ENCODE peak calls at places on chromosomes 6 and 20, in seven cellular contexts. One of them, this sample, is unnamed.

GRCh38 chr6:145813285-145814034 is 1.1 kb downstream of the FBXO30 start:
- DNase-seq in mesenchymal stem cell: peak; percentile 69
- DNase-seq in H9: no peak
- DNase-seq in H1: no peak
- DNase-seq in mesendoderm: peak; percentile 37
- DNase-seq in IMR-90: peak; percentile 84
- DNase-seq in trophoblast cell: peak; percentile 16
- DNase-seq in this sample: no peak

GRCh38 chr6:160393966-160394653 is 45.9 kb downstream of the SLC22A3 start:
- DNase-seq in mesenchymal stem cell: no peak
- DNase-seq in H9: peak; percentile 44
- DNase-seq in H1: no peak
- DNase-seq in mesendoderm: peak; percentile 91
- DNase-seq in IMR-90: no peak
- DNase-seq in trophoblast cell: no peak
- DNase-seq in this sample: no peak

GRCh38 chr20:59153355-59153681 is 10.3 kb upstream of the ZNF831 start:
- DNase-seq in mesenchymal stem cell: no peak
- DNase-seq in H9: no peak
- DNase-seq in H1: no peak
- DNase-seq in mesendoderm: no peak
- DNase-seq in IMR-90: no peak
- DNase-seq in trophoblast cell: no peak
- DNase-seq in this sample: no peak

GRCh38 chr20:9025643-9026042 is 43.2 kb upstream of the PLCB4 start:
- DNase-seq in mesenchymal stem cell: peak; percentile 59
- DNase-seq in H9: no peak
- DNase-seq in H1: no peak
- DNase-seq in mesendoderm: no peak
- DNase-seq in IMR-90: peak; percentile 88
- DNase-seq in trophoblast cell: no peak
- DNase-seq in this sample: no peak

GRCh38 chr6:20211941-20212391 is 303 bp downstream of the MBOAT1 start:
- DNase-seq in mesenchymal stem cell: peak; percentile 72
- DNase-seq in H9: peak; percentile 62
- DNase-seq in H1: no peak
- DNase-seq in mesendoderm: peak; percentile 71
- DNase-seq in IMR-90: no peak
- DNase-seq in trophoblast cell: peak; percentile 51
- DNase-seq in this sample: no peak

GRCh38 chr6:46586896-46587295 is 65.7 kb downstream of the CYP39A1 start:
- DNase-seq in mesenchymal stem cell: no peak
- DNase-seq in H9: no peak
- DNase-seq in H1: no peak
- DNase-seq in mesendoderm: no peak
- DNase-seq in IMR-90: no peak
- DNase-seq in trophoblast cell: no peak
- DNase-seq in this sample: no peak

GRCh38 chr20:33926425-33926824 is 67.3 kb upstream of the RALY start:
- DNase-seq in mesenchymal stem cell: no peak
- DNase-seq in H9: no peak
- DNase-seq in H1: no peak
- DNase-seq in mesendoderm: peak; percentile 23
- DNase-seq in IMR-90: peak; percentile 6
- DNase-seq in trophoblast cell: no peak
- DNase-seq in this sample: no peak

GRCh38 chr20:8132632-8133587 is 844 bp downstream of the PLCB1 start:
- DNase-seq in mesenchymal stem cell: peak; percentile 39
- DNase-seq in H9: peak; percentile 42
- DNase-seq in H1: no peak
- DNase-seq in mesendoderm: no peak
- DNase-seq in IMR-90: no peak
- DNase-seq in trophoblast cell: peak; percentile 8
- DNase-seq in this sample: peak; percentile 37

GRCh38 chr6:45438849-45439406 is 61.2 kb upstream of the SUPT3H start:
- DNase-seq in mesenchymal stem cell: peak; percentile 42
- DNase-seq in H9: no peak
- DNase-seq in H1: no peak
- DNase-seq in mesendoderm: no peak
- DNase-seq in IMR-90: peak; percentile 93
- DNase-seq in trophoblast cell: no peak
- DNase-seq in this sample: no peak

GRCh38 chr6:124958759-124959354 is 3.4 kb upstream of the RNF217 start:
- DNase-seq in mesenchymal stem cell: peak; percentile 74
- DNase-seq in H9: no peak
- DNase-seq in H1: no peak
- DNase-seq in mesendoderm: no peak
- DNase-seq in IMR-90: peak; percentile 52
- DNase-seq in trophoblast cell: no peak
- DNase-seq in this sample: no peak

GRCh38 chr6:42958125-42958524 is 2.4 kb upstream of the GNMT start:
- DNase-seq in mesenchymal stem cell: no peak
- DNase-seq in H9: no peak
- DNase-seq in H1: no peak
- DNase-seq in mesendoderm: no peak
- DNase-seq in IMR-90: no peak
- DNase-seq in trophoblast cell: no peak
- DNase-seq in this sample: no peak

GRCh38 chr20:59205044-59205443 is 41.4 kb downstream of the ZNF831 start:
- DNase-seq in mesenchymal stem cell: no peak
- DNase-seq in H9: no peak
- DNase-seq in H1: no peak
- DNase-seq in mesendoderm: peak; percentile 13
- DNase-seq in IMR-90: no peak
- DNase-seq in trophoblast cell: no peak
- DNase-seq in this sample: no peak

GRCh38 chr6:38846844-38847243 is 131.7 kb downstream of the DNAH8 start:
- DNase-seq in mesenchymal stem cell: peak; percentile 2
- DNase-seq in H9: no peak
- DNase-seq in H1: no peak
- DNase-seq in mesendoderm: no peak
- DNase-seq in IMR-90: peak; percentile 10
- DNase-seq in trophoblast cell: no peak
- DNase-seq in this sample: no peak

GRCh38 chr6:68709091-68709490 is 74.0 kb downstream of the ADGRB3 start:
- DNase-seq in mesenchymal stem cell: no peak
- DNase-seq in H9: no peak
- DNase-seq in H1: no peak
- DNase-seq in mesendoderm: no peak
- DNase-seq in IMR-90: no peak
- DNase-seq in trophoblast cell: no peak
- DNase-seq in this sample: no peak

GRCh38 chr6:149336529-149336928 is 19.0 kb downstream of the TAB2 start:
- DNase-seq in mesenchymal stem cell: no peak
- DNase-seq in H9: no peak
- DNase-seq in H1: no peak
- DNase-seq in mesendoderm: no peak
- DNase-seq in IMR-90: no peak
- DNase-seq in trophoblast cell: peak; percentile 30
- DNase-seq in this sample: no peak

GRCh38 chr6:21595265-21595950 is 1.9 kb downstream of the SOX4 start:
- DNase-seq in mesenchymal stem cell: peak; percentile 30
- DNase-seq in H9: no peak
- DNase-seq in H1: no peak
- DNase-seq in mesendoderm: peak; percentile 64
- DNase-seq in IMR-90: no peak
- DNase-seq in trophoblast cell: peak; percentile 46
- DNase-seq in this sample: no peak

GRCh38 chr20:19828233-19828632 is 70.2 kb downstream of the RIN2 start:
- DNase-seq in mesenchymal stem cell: peak; percentile 79
- DNase-seq in H9: no peak
- DNase-seq in H1: no peak
- DNase-seq in mesendoderm: no peak
- DNase-seq in IMR-90: peak; percentile 82
- DNase-seq in trophoblast cell: peak; percentile 20
- DNase-seq in this sample: no peak

GRCh38 chr6:66429220-66429619 is 722.2 kb upstream of the EYS start:
- DNase-seq in mesenchymal stem cell: no peak
- DNase-seq in H9: no peak
- DNase-seq in H1: no peak
- DNase-seq in mesendoderm: no peak
- DNase-seq in IMR-90: peak; percentile 0
- DNase-seq in trophoblast cell: peak; percentile 1
- DNase-seq in this sample: no peak

GRCh38 chr6:9272671-9273070 is 837.3 kb upstream of the SLC35B3 start:
- DNase-seq in mesenchymal stem cell: no peak
- DNase-seq in H9: no peak
- DNase-seq in H1: no peak
- DNase-seq in mesendoderm: no peak
- DNase-seq in IMR-90: no peak
- DNase-seq in trophoblast cell: no peak
- DNase-seq in this sample: no peak

GRCh38 chr6:44247338-44248302 is 719 bp downstream of the HSP90AB1 start:
- DNase-seq in mesenchymal stem cell: peak; percentile 64
- DNase-seq in H9: no peak
- DNase-seq in H1: no peak
- DNase-seq in mesendoderm: peak; percentile 88
- DNase-seq in IMR-90: peak; percentile 38
- DNase-seq in trophoblast cell: peak; percentile 52
- DNase-seq in this sample: no peak

GRCh38 chr6:7734707-7735383 is 8.9 kb downstream of the BMP6 start:
- DNase-seq in mesenchymal stem cell: no peak
- DNase-seq in H9: no peak
- DNase-seq in H1: no peak
- DNase-seq in mesendoderm: no peak
- DNase-seq in IMR-90: no peak
- DNase-seq in trophoblast cell: no peak
- DNase-seq in this sample: no peak

GRCh38 chr20:59752704-59753460 is 148.5 kb downstream of the PHACTR3 start:
- DNase-seq in mesenchymal stem cell: no peak
- DNase-seq in H9: no peak
- DNase-seq in H1: no peak
- DNase-seq in mesendoderm: no peak
- DNase-seq in IMR-90: no peak
- DNase-seq in trophoblast cell: no peak
- DNase-seq in this sample: no peak

GRCh38 chr6:56223995-56224394 is 23.4 kb downstream of the COL21A1 start:
- DNase-seq in mesenchymal stem cell: no peak
- DNase-seq in H9: no peak
- DNase-seq in H1: no peak
- DNase-seq in mesendoderm: no peak
- DNase-seq in IMR-90: peak; percentile 45
- DNase-seq in trophoblast cell: no peak
- DNase-seq in this sample: no peak

GRCh38 chr20:60137657-60138245 is 179.5 kb downstream of the CDH26 start:
- DNase-seq in mesenchymal stem cell: no peak
- DNase-seq in H9: no peak
- DNase-seq in H1: peak; percentile 5
- DNase-seq in mesendoderm: peak; percentile 67
- DNase-seq in IMR-90: peak; percentile 24
- DNase-seq in trophoblast cell: peak; percentile 60
- DNase-seq in this sample: no peak

GRCh38 chr6:15363523-15364400 is 117.9 kb downstream of the JARID2 start:
- DNase-seq in mesenchymal stem cell: peak; percentile 46
- DNase-seq in H9: no peak
- DNase-seq in H1: no peak
- DNase-seq in mesendoderm: no peak
- DNase-seq in IMR-90: no peak
- DNase-seq in trophoblast cell: peak; percentile 47
- DNase-seq in this sample: no peak

GRCh38 chr6:111987295-111987694 is 66.6 kb upstream of the CCN6 start:
- DNase-seq in mesenchymal stem cell: no peak
- DNase-seq in H9: no peak
- DNase-seq in H1: no peak
- DNase-seq in mesendoderm: no peak
- DNase-seq in IMR-90: peak; percentile 50
- DNase-seq in trophoblast cell: peak; percentile 70
- DNase-seq in this sample: no peak

GRCh38 chr6:111986651-111987050 is 67.3 kb upstream of the CCN6 start:
- DNase-seq in mesenchymal stem cell: no peak
- DNase-seq in H9: no peak
- DNase-seq in H1: no peak
- DNase-seq in mesendoderm: no peak
- DNase-seq in IMR-90: no peak
- DNase-seq in trophoblast cell: no peak
- DNase-seq in this sample: no peak

GRCh38 chr6:111989743-111990142 is 64.2 kb upstream of the CCN6 start:
- DNase-seq in mesenchymal stem cell: no peak
- DNase-seq in H9: no peak
- DNase-seq in H1: no peak
- DNase-seq in mesendoderm: no peak
- DNase-seq in IMR-90: no peak
- DNase-seq in trophoblast cell: no peak
- DNase-seq in this sample: no peak

GRCh38 chr6:111990214-111990613 is 63.7 kb upstream of the CCN6 start:
- DNase-seq in mesenchymal stem cell: no peak
- DNase-seq in H9: no peak
- DNase-seq in H1: no peak
- DNase-seq in mesendoderm: no peak
- DNase-seq in IMR-90: no peak
- DNase-seq in trophoblast cell: no peak
- DNase-seq in this sample: no peak

GRCh38 chr6:111988926-111989325 is 65.0 kb upstream of the CCN6 start:
- DNase-seq in mesenchymal stem cell: no peak
- DNase-seq in H9: no peak
- DNase-seq in H1: no peak
- DNase-seq in mesendoderm: no peak
- DNase-seq in IMR-90: no peak
- DNase-seq in trophoblast cell: no peak
- DNase-seq in this sample: no peak
- H3K4me1 ChIP-seq in mesenchymal stem cell: peaks cover 3% of the 10 kb centered on the region
- H3K4me1 ChIP-seq in H9: peaks cover 9% of the 10 kb centered on the region
- H3K4me1 ChIP-seq in H1: peaks cover 6% of the 10 kb centered on the region
- H3K4me1 ChIP-seq in mesendoderm: peaks cover 6% of the 10 kb centered on the region
- H3K4me1 ChIP-seq in IMR-90: peaks cover 8% of the 10 kb centered on the region
- H3K4me1 ChIP-seq in trophoblast cell: peaks cover 7% of the 10 kb centered on the region
- H3K4me1 ChIP-seq in this sample: no peaks in the 10 kb centered on the region

DNA sequence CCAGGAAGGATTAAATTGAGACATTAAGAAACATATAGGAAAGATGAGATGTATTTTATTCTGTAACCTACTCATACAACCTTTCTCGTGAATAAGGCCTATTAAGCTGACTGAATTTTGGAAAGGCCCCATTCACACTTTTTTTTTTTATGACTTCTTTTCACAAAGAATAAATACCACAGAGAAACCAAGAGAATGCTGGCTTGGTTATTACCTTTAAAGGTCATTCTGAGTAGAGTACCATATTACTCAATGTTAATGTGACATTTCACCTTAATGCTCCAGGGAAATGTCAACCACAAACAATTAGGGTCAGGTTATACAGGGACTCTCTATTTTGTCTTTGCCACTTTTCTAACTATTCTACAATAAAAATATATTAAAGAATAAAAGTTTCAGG is 204.9 kb upstream of the PTCHD4 start:
- DNase-seq in mesenchymal stem cell: no peak
- DNase-seq in H9: no peak
- DNase-seq in H1: no peak
- DNase-seq in mesendoderm: no peak
- DNase-seq in IMR-90: no peak
- DNase-seq in trophoblast cell: no peak
- DNase-seq in this sample: no peak
- H3K18ac ChIP-seq in mesenchymal stem cell: no peak overlapping the region
- H3K18ac ChIP-seq in H9: no peak overlapping the region
- H3K18ac ChIP-seq in H1: no peak overlapping the region
- H3K18ac ChIP-seq in mesendoderm: no peak overlapping the region
- H3K18ac ChIP-seq in IMR-90: no peak overlapping the region
- H3K18ac ChIP-seq in trophoblast cell: no peak overlapping the region
- H3K18ac ChIP-seq in this sample: no peak overlapping the region

GRCh38 chr20:36575066-36575743 is 1.8 kb downstream of the TGIF2 start:
- DNase-seq in mesenchymal stem cell: peak; percentile 79
- DNase-seq in H9: peak; percentile 58
- DNase-seq in H1: no peak
- DNase-seq in mesendoderm: peak; percentile 82
- DNase-seq in IMR-90: peak; percentile 54
- DNase-seq in trophoblast cell: no peak
- DNase-seq in this sample: no peak
- H3K4me1 ChIP-seq in mesenchymal stem cell: peaks cover 26% of the 10 kb centered on the region
- H3K4me1 ChIP-seq in H9: peaks cover 2% of the 10 kb centered on the region
- H3K4me1 ChIP-seq in H1: peaks cover 27% of the 10 kb centered on the region
- H3K4me1 ChIP-seq in mesendoderm: peaks cover 5% of the 10 kb centered on the region
- H3K4me1 ChIP-seq in IMR-90: peaks cover 13% of the 10 kb centered on the region
- H3K4me1 ChIP-seq in trophoblast cell: peaks cover 21% of the 10 kb centered on the region
- H3K4me1 ChIP-seq in this sample: peaks cover 16% of the 10 kb centered on the region

GRCh38 chr20:49352821-49353220 is 75.0 kb upstream of the ZNFX1 start:
- DNase-seq in mesenchymal stem cell: no peak
- DNase-seq in H9: no peak
- DNase-seq in H1: no peak
- DNase-seq in mesendoderm: no peak
- DNase-seq in IMR-90: no peak
- DNase-seq in trophoblast cell: no peak
- DNase-seq in this sample: no peak
- H3K18ac ChIP-seq in mesenchymal stem cell: no peak overlapping the region
- H3K18ac ChIP-seq in H9: no peak overlapping the region
- H3K18ac ChIP-seq in H1: no peak overlapping the region
- H3K18ac ChIP-seq in mesendoderm: no peak overlapping the region
- H3K18ac ChIP-seq in IMR-90: no peak overlapping the region
- H3K18ac ChIP-seq in trophoblast cell: no peak overlapping the region
- H3K18ac ChIP-seq in this sample: no peak overlapping the region

This sample was measured in neuronal stem cell.